ENCODE peak calls at places on chromosomes 7 and 10, in eight cellular contexts. B is SK-N-MC; H is fibroblast of lung; L is A673; P is lower lobe of right lung; N is uterus; I is transverse colon; R is effector memory CD4-positive, alpha-beta T cell. D is an unnamed sample. For H3K36me3, the result is how much of the 10 kb centered on the place peaks cover.

GRCh38 chr10:99930731-99931550 is 78.8 kb downstream of the DNMBP start:
- DNase-seq in B (no peak), H (peak), L (no peak), P (peak), N (no peak), I (peak), R (no peak), D (no peak)

GRCh38 chr10:55852850-55853249 is 508.2 kb downstream of the ZWINT start:
- DNase-seq in B (no peak), H (no peak), L (no peak), P (no peak), N (no peak), I (no peak), R (no peak), D (no peak)

GRCh38 chr7:130732980-130733865 is 784 bp downstream of the KLF14 start:
- DNase-seq in B (no peak), H (peak), L (no peak), P (peak), N (peak), I (peak), R (no peak), D (no peak)

GRCh38 chr7:129263168-129263567 is 38.3 kb downstream of the AHCYL2 start:
- DNase-seq in B (no peak), H (no peak), L (no peak), P (no peak), N (no peak), I (no peak), R (no peak), D (no peak)

GRCh38 chr10:121928528-121928884 is 675 bp upstream of the ATE1 start:
- DNase-seq in B (no peak), H (peak), L (no peak), P (no peak), N (no peak), I (no peak), R (no peak), D (no peak)

GRCh38 chr7:100801833-100802568 is 25.3 kb downstream of the EPHB4 start:
- DNase-seq in B (no peak), H (peak), L (peak), P (peak), N (peak), I (peak), R (no peak), D (no peak)

GRCh38 chr10:3829193-3830050 is 44.4 kb upstream of the KLF6 start:
- DNase-seq in B (no peak), H (no peak), L (no peak), P (no peak), N (no peak), I (no peak), R (no peak), D (no peak)

GRCh38 chr7:14717711-14718304 is 184.7 kb downstream of the DGKB start:
- DNase-seq in B (peak), H (peak), L (peak), P (no peak), N (no peak), I (no peak), R (no peak), D (no peak)

GRCh38 chr7:156232931-156233705 is 407.5 kb upstream of the RNF32 start:
- DNase-seq in B (no peak), H (no peak), L (no peak), P (no peak), N (no peak), I (no peak), R (no peak), D (peak)

GRCh38 chr7:137343483-137343841 is at the start of gene PTN:
- DNase-seq in B (no peak), H (peak), L (peak), P (no peak), N (peak), I (peak), R (no peak), D (no peak)

GRCh38 chr10:21953585-21954057 is 49.9 kb downstream of the DNAJC1 start:
- DNase-seq in B (no peak), H (peak), L (peak), P (no peak), N (no peak), I (no peak), R (no peak), D (no peak)

GRCh38 chr7:83413831-83414230 is 235.1 kb downstream of the SEMA3E start:
- DNase-seq in B (peak), H (peak), L (peak), P (no peak), N (no peak), I (no peak), R (no peak), D (no peak)

GRCh38 chr7:41206267-41206666 is 496.6 kb downstream of the INHBA start:
- DNase-seq in B (no peak), H (no peak), L (no peak), P (no peak), N (no peak), I (no peak), R (no peak), D (no peak)

GRCh38 chr7:128394904-128395496 is 14.8 kb downstream of the IMPDH1 start:
- DNase-seq in B (no peak), H (no peak), L (no peak), P (no peak), N (no peak), I (no peak), R (no peak), D (no peak)

GRCh38 chr10:4201866-4202825 is 417.1 kb upstream of the KLF6 start:
- DNase-seq in B (no peak), H (no peak), L (no peak), P (no peak), N (no peak), I (no peak), R (no peak), D (no peak)

GRCh38 chr10:97427571-97428179 is 1.7 kb downstream of the PGAM1 start:
- DNase-seq in B (no peak), H (peak), L (peak), P (no peak), N (no peak), I (peak), R (no peak), D (no peak)

GRCh38 chr7:122299935-122300606 is 4.5 kb downstream of the FEZF1 start:
- DNase-seq in B (no peak), H (no peak), L (peak), P (no peak), N (no peak), I (no peak), R (no peak), D (no peak)

GRCh38 chr10:122301055-122301810 is 30.1 kb downstream of the BTBD16 start:
- DNase-seq in B (no peak), H (peak), L (no peak), P (no peak), N (no peak), I (no peak), R (no peak), D (peak)

GRCh38 chr7:158795272-158795671 is 34.0 kb downstream of the ESYT2 start:
- DNase-seq in B (no peak), H (no peak), L (no peak), P (no peak), N (no peak), I (no peak), R (no peak), D (no peak)

GRCh38 chr7:158796667-158797066 is 32.6 kb downstream of the ESYT2 start:
- DNase-seq in B (no peak), H (no peak), L (no peak), P (no peak), N (no peak), I (no peak), R (no peak), D (no peak)

GRCh38 chr7:158789842-158790241 is 39.5 kb downstream of the ESYT2 start:
- DNase-seq in B (no peak), H (no peak), L (no peak), P (no peak), N (no peak), I (no peak), R (no peak), D (no peak)

GRCh38 chr7:158786898-158787297 is 42.4 kb downstream of the ESYT2 start:
- DNase-seq in B (no peak), H (no peak), L (no peak), P (no peak), N (no peak), I (no peak), R (no peak), D (no peak)

GRCh38 chr7:158791133-158791532 is 38.2 kb downstream of the ESYT2 start:
- DNase-seq in B (no peak), H (peak), L (no peak), P (no peak), N (no peak), I (no peak), R (no peak), D (no peak)
- H3K36me3 ChIP-seq in B (under half), H (under half), L (under half), P (half or more), N (under half), I (under half), R (half or more), D (under half)

GRCh38 chr7:151123485-151124204 is 37.4 kb downstream of the AGAP3 start:
- DNase-seq in B (no peak), H (peak), L (peak), P (peak), N (peak), I (peak), R (peak), D (no peak)
- H3K36me3 ChIP-seq in B (under half), H (under half), L (under half), P (half or more), N (under half), I (under half), R (under half), D (half or more)

GRCh38 chr7:1204460-1204859 is 28.2 kb upstream of the UNCX start:
- DNase-seq in B (no peak), H (peak), L (no peak), P (no peak), N (no peak), I (no peak), R (no peak), D (no peak)
- H3K36me3 ChIP-seq in B (under half), H (under half), L (under half), P (under half), N (under half), I (under half), R (under half), D (under half)

GRCh38 chr7:141415999-141416398 is 135.2 kb upstream of the AGK start:
- DNase-seq in B (no peak), H (no peak), L (no peak), P (no peak), N (no peak), I (no peak), R (no peak), D (no peak)
- H3K36me3 ChIP-seq in B (under half), H (under half), L (under half), P (under half), N (under half), I (under half), R (under half), D (under half)

GRCh38 chr10:103602852-103603155 is 109.3 kb downstream of the NEURL1 start:
- DNase-seq in B (no peak), H (no peak), L (no peak), P (no peak), N (no peak), I (no peak), R (no peak), D (no peak)

GRCh38 chr10:103600956-103601569 is 107.6 kb downstream of the NEURL1 start:
- DNase-seq in B (no peak), H (no peak), L (no peak), P (no peak), N (no peak), I (no peak), R (no peak), D (no peak)

GRCh38 chr10:103605359-103606156 is 112.1 kb downstream of the NEURL1 start:
- DNase-seq in B (no peak), H (peak), L (peak), P (peak), N (peak), I (peak), R (peak), D (no peak)

GRCh38 chr10:103602028-103602851 is 108.7 kb downstream of the NEURL1 start:
- DNase-seq in B (no peak), H (no peak), L (no peak), P (no peak), N (no peak), I (no peak), R (no peak), D (no peak)

GRCh38 chr10:103603382-103603781 is 109.9 kb downstream of the NEURL1 start:
- DNase-seq in B (no peak), H (no peak), L (no peak), P (peak), N (no peak), I (no peak), R (no peak), D (no peak)
- H3K36me3 ChIP-seq in B (under half), H (under half), L (under half), P (under half), N (under half), I (under half), R (under half), D (half or more)

GRCh38 chr7:4783762-4784351 is 8.4 kb downstream of the AP5Z1 start:
- DNase-seq in B (no peak), H (no peak), L (no peak), P (no peak), N (no peak), I (no peak), R (no peak), D (no peak)

GRCh38 chr7:4786015-4786414 is 10.6 kb downstream of the AP5Z1 start:
- DNase-seq in B (no peak), H (no peak), L (no peak), P (no peak), N (no peak), I (no peak), R (no peak), D (no peak)

GRCh38 chr7:4783292-4783652 is 7.8 kb downstream of the AP5Z1 start:
- DNase-seq in B (no peak), H (no peak), L (no peak), P (no peak), N (no peak), I (no peak), R (no peak), D (no peak)

GRCh38 chr7:4784799-4785198 is 9.4 kb downstream of the AP5Z1 start:
- DNase-seq in B (no peak), H (no peak), L (no peak), P (no peak), N (no peak), I (no peak), R (no peak), D (no peak)

GRCh38 chr7:4785371-4785770 is 9.9 kb downstream of the AP5Z1 start:
- DNase-seq in B (no peak), H (no peak), L (no peak), P (no peak), N (no peak), I (no peak), R (no peak), D (no peak)
- H3K36me3 ChIP-seq in B (under half), H (under half), L (under half), P (half or more), N (under half), I (under half), R (half or more), D (half or more)

DNA sequence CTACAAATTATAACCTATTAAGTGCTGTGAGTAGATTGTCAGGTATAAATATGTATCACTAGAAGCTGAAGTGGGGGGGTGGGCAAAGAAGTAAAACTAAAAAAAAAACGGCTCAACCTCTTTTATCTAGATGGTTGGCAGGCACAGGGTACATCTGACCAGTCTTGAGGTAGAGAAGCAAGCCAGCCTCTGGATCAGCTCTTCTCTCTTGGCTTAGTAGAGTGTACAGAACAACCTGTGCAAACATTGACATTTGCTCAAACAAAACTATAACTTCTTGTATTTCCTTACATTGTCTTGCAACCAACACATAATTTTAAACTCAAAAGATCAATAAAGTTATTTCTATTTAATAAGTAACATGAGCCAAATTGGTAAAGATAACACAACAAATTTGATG is 25.6 kb downstream of the DNA2 start:
- DNase-seq in B (no peak), H (no peak), L (no peak), P (no peak), N (no peak), I (no peak), R (no peak), D (no peak)
- H3K36me3 ChIP-seq in B (under half), H (under half), L (under half), P (under half), N (under half), I (under half), R (under half), D (under half)

DNA sequence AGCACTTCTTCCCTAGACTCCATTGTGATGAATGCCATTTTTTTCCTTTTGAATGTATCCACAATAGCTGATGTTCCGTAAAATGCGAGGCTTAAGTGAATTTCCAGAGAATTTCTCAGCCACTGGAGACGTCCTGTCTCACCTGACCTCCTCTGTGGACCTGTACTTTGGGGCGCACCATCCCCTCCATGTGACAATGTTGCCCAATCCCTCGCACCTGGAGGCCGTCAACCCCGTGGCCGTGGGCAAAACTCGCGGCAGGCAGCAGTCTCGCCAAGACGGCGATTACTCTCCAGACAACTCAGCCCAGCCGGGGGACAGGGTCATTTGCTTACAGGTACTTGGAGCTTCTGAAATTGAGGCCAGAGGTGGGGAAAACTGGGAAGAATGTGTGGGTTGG is 20.2 kb downstream of the DHTKD1 start:
- DNase-seq in B (no peak), H (no peak), L (no peak), P (no peak), N (no peak), I (no peak), R (no peak), D (no peak)
- H3K36me3 ChIP-seq in B (under half), H (under half), L (half or more), P (half or more), N (under half), I (under half), R (under half), D (half or more)